ENCODE peak calls at places on chromosomes 5 and 9, in seven cellular contexts. C, T, U, Z, V, E and B are unnamed samples.

GRCh38 chr9:77016111-77016525 is 3.3 kb upstream of the FOXB2 start:
- DNase-seq in C (peak), T (no peak), U (peak), Z (no peak), V (no peak), E (no peak), B (peak)

GRCh38 chr5:123771715-123772114 is 259.7 kb downstream of the CSNK1G3 start:
- DNase-seq in C (peak), T (no peak), U (peak), Z (no peak), V (no peak), E (no peak), B (no peak)

GRCh38 chr5:14036947-14037346 is 92.5 kb upstream of the DNAH5 start:
- DNase-seq in C (no peak), T (no peak), U (peak), Z (no peak), V (no peak), E (no peak), B (no peak)

GRCh38 chr9:94150279-94150828 is 66.1 kb downstream of the PTPDC1 start:
- DNase-seq in C (no peak), T (no peak), U (no peak), Z (no peak), V (no peak), E (no peak), B (no peak)

GRCh38 chr5:426392-426976 is 16.5 kb upstream of the EXOC3 start:
- DNase-seq in C (no peak), T (no peak), U (no peak), Z (no peak), V (no peak), E (no peak), B (no peak)

GRCh38 chr5:130476325-130476724 is 572.1 kb downstream of the CHSY3 start:
- DNase-seq in C (no peak), T (peak), U (no peak), Z (no peak), V (no peak), E (peak), B (no peak)

GRCh38 chr5:16808021-16808420 is 128.1 kb downstream of the MYO10 start:
- DNase-seq in C (no peak), T (no peak), U (no peak), Z (no peak), V (peak), E (no peak), B (no peak)

GRCh38 chr9:87285183-87285582 is 212.5 kb upstream of the DAPK1 start:
- DNase-seq in C (no peak), T (no peak), U (no peak), Z (no peak), V (no peak), E (peak), B (no peak)

GRCh38 chr5:132748522-132749000 is 1.3 kb downstream of the CCNI2 start:
- DNase-seq in C (no peak), T (no peak), U (no peak), Z (no peak), V (no peak), E (no peak), B (no peak)

GRCh38 chr5:66354407-66354806 is 210.3 kb downstream of the SREK1 start:
- DNase-seq in C (no peak), T (no peak), U (no peak), Z (no peak), V (no peak), E (no peak), B (no peak)

GRCh38 chr5:157972579-157972978 is 113.6 kb upstream of the CLINT1 start:
- DNase-seq in C (no peak), T (no peak), U (no peak), Z (no peak), V (no peak), E (no peak), B (no peak)

GRCh38 chr9:113590991-113591898 is 127.7 kb downstream of the RGS3 start:
- DNase-seq in C (peak), T (peak), U (peak), Z (peak), V (peak), E (peak), B (peak)

GRCh38 chr5:107380654-107381053 is 290.1 kb downstream of the EFNA5 start:
- DNase-seq in C (no peak), T (no peak), U (no peak), Z (no peak), V (no peak), E (no peak), B (no peak)

GRCh38 chr5:59034498-59035186 is 451.8 kb downstream of the RAB3C start:
- DNase-seq in C (peak), T (peak), U (peak), Z (peak), V (no peak), E (peak), B (no peak)

GRCh38 chr5:176870110-176870591 is 29.0 kb downstream of the HK3 start:
- DNase-seq in C (peak), T (peak), U (peak), Z (peak), V (peak), E (peak), B (peak)

GRCh38 chr9:93677061-93677571 is 100.7 kb downstream of the PHF2 start:
- DNase-seq in C (no peak), T (no peak), U (no peak), Z (no peak), V (no peak), E (no peak), B (peak)

GRCh38 chr5:77621440-77621839 is 17.1 kb downstream of the OTP start:
- DNase-seq in C (no peak), T (no peak), U (no peak), Z (no peak), V (no peak), E (no peak), B (no peak)

GRCh38 chr9:127497656-127498290 is 46.5 kb downstream of the LRSAM1 start:
- DNase-seq in C (no peak), T (no peak), U (no peak), Z (no peak), V (no peak), E (peak), B (no peak)

GRCh38 chr5:76617229-76617628 is 6.0 kb downstream of the F2RL2 start:
- DNase-seq in C (no peak), T (no peak), U (no peak), Z (peak), V (no peak), E (no peak), B (no peak)

GRCh38 chr5:77953374-77953773 is 177.2 kb upstream of the TBCA start:
- DNase-seq in C (no peak), T (no peak), U (no peak), Z (no peak), V (no peak), E (no peak), B (no peak)

GRCh38 chr5:170145462-170145861 is 39.8 kb downstream of the FOXI1 start:
- DNase-seq in C (no peak), T (no peak), U (no peak), Z (no peak), V (no peak), E (no peak), B (peak)

GRCh38 chr9:123320814-123321213 is 35.2 kb upstream of the CRB2 start:
- DNase-seq in C (peak), T (no peak), U (no peak), Z (no peak), V (no peak), E (no peak), B (no peak)

GRCh38 chr5:72587909-72588308 is 80.7 kb upstream of the ZNF366 start:
- DNase-seq in C (no peak), T (no peak), U (peak), Z (no peak), V (no peak), E (no peak), B (no peak)

GRCh38 chr5:72584466-72584865 is 77.3 kb upstream of the ZNF366 start:
- DNase-seq in C (no peak), T (no peak), U (no peak), Z (peak), V (no peak), E (no peak), B (no peak)

DNA sequence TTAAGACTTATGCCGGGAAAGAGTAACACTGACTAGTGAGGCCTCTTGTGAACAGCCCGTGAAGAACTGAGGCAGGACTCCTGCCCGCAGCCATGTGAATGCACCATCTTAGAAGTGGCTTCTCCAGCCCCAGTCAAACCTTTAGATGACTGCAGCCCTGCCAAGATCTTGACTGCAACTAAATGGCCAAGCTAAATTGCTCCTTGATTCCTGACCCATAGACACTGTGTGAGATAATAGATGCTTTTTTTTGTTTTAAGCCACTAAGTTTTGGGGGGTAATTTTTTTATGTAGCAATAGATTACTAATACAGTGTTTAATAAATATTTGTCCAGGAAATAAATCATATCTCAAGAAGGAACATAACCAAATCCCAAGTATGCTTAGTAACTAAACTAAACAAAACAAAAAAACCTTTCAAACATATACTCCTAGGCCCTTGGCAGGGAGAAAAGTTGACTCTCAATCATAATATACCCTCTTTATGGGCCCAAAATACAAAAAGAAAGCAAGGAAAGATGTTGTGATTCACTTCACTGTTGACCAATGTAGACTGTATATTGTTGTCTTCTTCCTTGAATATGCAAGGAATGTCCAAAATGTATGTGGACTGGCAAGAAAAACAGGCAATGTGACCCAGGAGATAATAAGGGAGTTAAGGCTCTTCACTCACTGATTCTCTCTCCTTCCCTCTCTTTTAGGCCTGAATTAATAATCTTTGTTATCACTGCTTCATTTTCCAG is 79.7 kb upstream of the ZNF366 start:
- DNase-seq in C (no peak), T (peak), U (no peak), Z (no peak), V (no peak), E (no peak), B (no peak)
- H3K4me2 ChIP-seq in C (no peak), T (no peak), U (no peak), Z (no peak), V (peak), E (no peak), B (no peak)

GRCh38 chr5:57666582-57666981 is 184.0 kb upstream of the ACTBL2 start:
- DNase-seq in C (no peak), T (peak), U (no peak), Z (no peak), V (no peak), E (no peak), B (no peak)
- H3K4me2 ChIP-seq in C (no peak), T (no peak), U (no peak), Z (no peak), V (no peak), E (no peak), B (no peak)

DNA sequence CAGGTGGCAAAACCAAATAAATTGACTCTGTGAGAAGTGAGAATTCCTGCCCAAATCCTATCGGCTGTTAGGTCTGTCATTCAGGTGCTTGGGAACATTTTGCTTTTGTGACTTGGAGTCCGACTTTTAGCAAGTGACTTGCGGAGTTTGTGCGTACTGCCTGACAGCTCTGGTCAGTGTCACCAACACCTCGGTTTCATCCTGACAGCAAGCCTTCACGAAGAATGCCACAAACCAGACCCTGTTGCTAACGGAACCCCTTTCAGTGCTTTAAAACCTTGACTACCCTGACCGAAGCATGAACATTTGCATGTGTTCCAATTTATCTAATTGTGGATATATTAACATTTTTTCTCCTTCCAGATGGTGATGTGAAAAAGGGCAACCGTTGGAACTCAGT is 26.5 kb downstream of the LIX1 start:
- DNase-seq in C (no peak), T (no peak), U (no peak), Z (no peak), V (no peak), E (no peak), B (no peak)
- H3K4me2 ChIP-seq in C (no peak), T (no peak), U (no peak), Z (no peak), V (no peak), E (no peak), B (no peak)

DNA sequence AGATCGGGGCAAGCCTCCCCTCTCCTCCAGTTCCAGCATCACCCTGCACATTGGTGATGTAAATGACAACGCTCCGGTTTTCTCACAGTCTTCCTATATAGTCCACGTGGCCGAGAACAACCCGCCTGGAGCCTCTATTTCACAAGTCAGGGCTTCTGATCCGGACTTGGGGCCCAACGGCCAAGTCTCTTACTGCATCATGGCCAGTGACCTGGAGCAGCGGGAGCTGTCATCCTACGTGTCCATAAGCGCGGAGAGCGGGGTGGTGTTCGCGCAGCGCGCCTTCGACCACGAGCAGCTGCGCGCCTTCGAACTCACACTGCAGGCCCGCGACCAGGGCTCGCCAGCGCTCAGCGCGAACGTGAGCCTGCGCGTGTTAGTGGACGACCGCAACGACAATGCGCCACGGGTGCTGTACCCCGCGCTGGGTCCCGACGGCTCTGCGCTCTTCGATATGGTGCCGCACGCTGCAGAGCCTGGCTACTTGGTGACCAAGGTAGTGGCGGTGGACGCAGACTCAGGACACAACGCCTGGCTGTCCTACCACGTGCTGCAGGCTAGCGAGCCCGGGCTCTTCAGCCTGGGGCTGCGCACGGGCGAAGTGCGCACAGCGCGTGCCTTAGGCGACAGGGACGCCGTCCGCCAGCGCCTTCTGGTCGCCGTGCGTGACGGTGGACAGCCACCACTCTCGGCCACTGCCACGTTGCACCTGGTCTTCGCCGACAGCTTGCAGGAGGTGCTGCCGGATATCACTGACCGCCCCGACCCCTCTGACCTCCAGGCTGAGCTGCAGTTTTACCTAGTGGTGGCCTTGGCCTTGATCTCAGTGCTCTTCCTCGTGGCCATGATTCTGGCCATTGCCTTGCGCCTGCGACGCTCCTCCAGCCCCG is 1.9 kb downstream of the PCDHGB4 start:
- DNase-seq in C (no peak), T (no peak), U (no peak), Z (no peak), V (no peak), E (no peak), B (no peak)
- H3K4me2 ChIP-seq in C (no peak), T (no peak), U (no peak), Z (no peak), V (no peak), E (no peak), B (no peak)

GRCh38 chr5:154309805-154310204 is 119.3 kb downstream of the GALNT10 start:
- DNase-seq in C (no peak), T (no peak), U (no peak), Z (no peak), V (peak), E (no peak), B (no peak)
- H3K4me2 ChIP-seq in C (no peak), T (no peak), U (no peak), Z (no peak), V (peak), E (no peak), B (no peak)

GRCh38 chr5:105806601-105807000 is 1864.1 kb downstream of the EFNA5 start:
- DNase-seq in C (no peak), T (no peak), U (no peak), Z (no peak), V (no peak), E (no peak), B (no peak)

GRCh38 chr5:105812356-105812755 is 1858.4 kb downstream of the EFNA5 start:
- DNase-seq in C (no peak), T (no peak), U (no peak), Z (peak), V (no peak), E (no peak), B (no peak)

GRCh38 chr5:105807951-105808350 is 1862.8 kb downstream of the EFNA5 start:
- DNase-seq in C (no peak), T (no peak), U (no peak), Z (no peak), V (no peak), E (no peak), B (no peak)

GRCh38 chr5:105807251-105807650 is 1863.5 kb downstream of the EFNA5 start:
- DNase-seq in C (no peak), T (no peak), U (no peak), Z (no peak), V (no peak), E (no peak), B (no peak)
- H3K4me2 ChIP-seq in C (no peak), T (no peak), U (no peak), Z (no peak), V (no peak), E (no peak), B (no peak)